ENCODE peak calls at places on chromosomes 6 and 20, in nine cellular contexts. F is HepG2, H is HFF-Myc, A is posterior cingulate gyrus, O is NCI-H2029, W is iris pigment epithelial cell, M is GDM1, U is adrenal gland, N is hypothalamus. I is an unnamed sample.

GRCh38 chr6:39411465-39411864 is 89.0 kb upstream of the KCNK16 start:
- DNase-seq in F (no peak), H (no peak), A (peak), O (no peak), W (peak), M (no peak), U (no peak), N (peak), I (no peak)

GRCh38 chr6:106702451-106703110 is 73.2 kb downstream of the QRSL1 start:
- DNase-seq in F (peak), H (no peak), A (no peak), O (peak), W (no peak), M (no peak), U (no peak), N (no peak), I (no peak)

GRCh38 chr20:47762699-47763098 is 22.6 kb downstream of the SULF2 start:
- DNase-seq in F (no peak), H (no peak), A (no peak), O (no peak), W (peak), M (no peak), U (no peak), N (no peak), I (no peak)

GRCh38 chr6:139242457-139243240 is 49.1 kb downstream of the TXLNB start:
- DNase-seq in F (no peak), H (no peak), A (no peak), O (no peak), W (no peak), M (no peak), U (no peak), N (no peak), I (no peak)

GRCh38 chr20:23255106-23255505 is 95.5 kb upstream of the NXT1 start:
- DNase-seq in F (no peak), H (no peak), A (no peak), O (no peak), W (no peak), M (no peak), U (no peak), N (no peak), I (no peak)

GRCh38 chr20:31406115-31406514 is at the start of gene DEFB121:
- DNase-seq in F (no peak), H (no peak), A (no peak), O (no peak), W (no peak), M (no peak), U (no peak), N (no peak), I (no peak)

GRCh38 chr6:65819152-65819551 is 112.1 kb upstream of the EYS start:
- DNase-seq in F (no peak), H (no peak), A (no peak), O (no peak), W (no peak), M (no peak), U (no peak), N (no peak), I (no peak)

GRCh38 chr6:112357801-112358200 is 10.7 kb downstream of the RFPL4B start:
- DNase-seq in F (no peak), H (no peak), A (no peak), O (no peak), W (peak), M (no peak), U (no peak), N (no peak), I (no peak)

GRCh38 chr6:68760941-68761676 is 126.0 kb downstream of the ADGRB3 start:
- DNase-seq in F (no peak), H (no peak), A (peak), O (peak), W (no peak), M (no peak), U (no peak), N (peak), I (peak)

GRCh38 chr6:27553123-27553904 is 80.4 kb upstream of the ZNF184 start:
- DNase-seq in F (peak), H (peak), A (no peak), O (no peak), W (peak), M (no peak), U (no peak), N (no peak), I (no peak)